ENCODE peak calls at places on chromosomes 12 and 14, in four cellular contexts. L is mucosa of descending colon, Y is NCI-H510A treated with DMSO at 0.1 percent for 48 hours, A is AG20443. G is an unnamed sample.

GRCh38 chr12:65740873-65741600 is 83.2 kb upstream of the HMGA2 start:
- DNase-seq in L (peak), Y (peak), A (peak), G (peak)

GRCh38 chr12:12356886-12357696 is at the start of gene BORCS5:
- DNase-seq in L (peak), Y (peak), A (peak), G (peak)

GRCh38 chr12:84986586-84986985 is 49.5 kb downstream of the TSPAN19 start:
- DNase-seq in L (peak), Y (peak), A (no peak), G (no peak)

GRCh38 chr14:64688801-64689200 is 15.4 kb upstream of the PLEKHG3 start:
- DNase-seq in L (no peak), Y (no peak), A (no peak), G (no peak)

GRCh38 chr14:89813485-89814080 is 140.9 kb downstream of the EFCAB11 start:
- DNase-seq in L (no peak), Y (no peak), A (peak), G (no peak)

GRCh38 chr12:59077153-59077930 is 157.0 kb upstream of the LRIG3 start:
- DNase-seq in L (peak), Y (peak), A (peak), G (peak)

GRCh38 chr12:65313704-65314317 is 35.3 kb downstream of the MSRB3 start:
- DNase-seq in L (no peak), Y (peak), A (no peak), G (no peak)

GRCh38 chr12:109967383-109968031 is 28.7 kb downstream of the GIT2 start:
- DNase-seq in L (no peak), Y (no peak), A (no peak), G (no peak)

GRCh38 chr12:80877706-80878384 is 59.9 kb downstream of the LIN7A start:
- DNase-seq in L (no peak), Y (no peak), A (no peak), G (no peak)

GRCh38 chr14:31435276-31435675 is 14.9 kb upstream of the HEATR5A start:
- DNase-seq in L (no peak), Y (no peak), A (peak), G (no peak)

GRCh38 chr12:46970636-46971035 is 108.8 kb upstream of the PCED1B start:
- DNase-seq in L (no peak), Y (no peak), A (no peak), G (no peak)

GRCh38 chr12:45338272-45338671 is 122.4 kb downstream of the ANO6 start:
- DNase-seq in L (no peak), Y (no peak), A (no peak), G (no peak)

GRCh38 chr14:95323917-95324316 is 4.2 kb upstream of the CLMN start:
- DNase-seq in L (peak), Y (no peak), A (no peak), G (no peak)

GRCh38 chr12:57008113-57008687 is 1.9 kb upstream of the ZBTB39 start:
- DNase-seq in L (peak), Y (peak), A (peak), G (no peak)

GRCh38 chr14:74713395-74713735 is 421 bp downstream of the FCF1 start:
- DNase-seq in L (no peak), Y (no peak), A (no peak), G (no peak)

GRCh38 chr12:66365718-66366485 is 63.6 kb downstream of the HELB start:
- DNase-seq in L (no peak), Y (no peak), A (no peak), G (no peak)

GRCh38 chr14:88986146-88986841 is 161.8 kb downstream of the TTC8 start:
- DNase-seq in L (no peak), Y (no peak), A (peak), G (no peak)

G was measured in transverse colon.